ENCODE peak calls at places on chromosomes 1 and 21, in eight cellular contexts. W is transverse colon, B is neural progenitor cell, E is AG10803, D is A673, L is colonic mucosa, Y is BE2C, U is astrocyte. G is an unnamed sample.

GRCh38 chr1:6396998-6397397 is 3.4 kb upstream of the ACOT7 start:
- DNase-seq in W (no peak), B (no peak), E (no peak), D (no peak), L (no peak), Y (no peak), U (no peak), G (no peak)

GRCh38 chr1:70331962-70332361 is 22.6 kb downstream of the ANKRD13C start:
- DNase-seq in W (no peak), B (no peak), E (peak; percentile 60), D (no peak), L (no peak), Y (no peak), U (peak; percentile 74), G (peak; percentile 31)

GRCh38 chr21:37907076-37907475 is 9.2 kb downstream of the KCNJ6 start:
- DNase-seq in W (no peak), B (no peak), E (no peak), D (no peak), L (no peak), Y (no peak), U (no peak), G (no peak)

GRCh38 chr1:119316870-119317416 is 51.6 kb upstream of the HAO2 start:
- DNase-seq in W (no peak), B (peak; percentile 36), E (peak; percentile 21), D (no peak), L (no peak), Y (peak; percentile 27), U (no peak), G (no peak)

GRCh38 chr1:22920734-22921451 is 51.8 kb downstream of the LACTBL1 start:
- DNase-seq in W (no peak), B (no peak), E (no peak), D (no peak), L (no peak), Y (no peak), U (no peak), G (no peak)

GRCh38 chr21:44927587-44928461 is 7.1 kb upstream of the ITGB2 start:
- DNase-seq in W (peak; percentile 54), B (no peak), E (peak; percentile 85), D (peak; percentile 90), L (peak; percentile 42), Y (no peak), U (peak; percentile 55), G (peak; percentile 67)

GRCh38 chr1:43836267-43836951 is 97.2 kb upstream of the ARTN start:
- DNase-seq in W (peak; percentile 89), B (no peak), E (no peak), D (peak; percentile 88), L (peak; percentile 87), Y (peak; percentile 92), U (no peak), G (no peak)

GRCh38 chr1:153447498-153448170 is 12.8 kb downstream of the S100A7 start:
- DNase-seq in W (no peak), B (no peak), E (peak; percentile 50), D (no peak), L (no peak), Y (no peak), U (peak; percentile 63), G (peak; percentile 46)

GRCh38 chr1:167273027-167273800 is 52.5 kb downstream of the POU2F1 start:
- DNase-seq in W (no peak), B (no peak), E (peak; percentile 79), D (peak; percentile 72), L (no peak), Y (peak; percentile 42), U (peak; percentile 54), G (peak; percentile 62)

GRCh38 chr1:239856067-239856466 is 235.6 kb upstream of the FMN2 start:
- DNase-seq in W (no peak), B (no peak), E (no peak), D (no peak), L (no peak), Y (no peak), U (no peak), G (no peak)

GRCh38 chr1:53560572-53561487 is 101.6 kb downstream of the DMRTB1 start:
- DNase-seq in W (peak; percentile 5), B (no peak), E (no peak), D (peak; percentile 2), L (no peak), Y (no peak), U (no peak), G (no peak)

GRCh38 chr1:204941415-204942338 is 71.0 kb downstream of the NFASC start:
- DNase-seq in W (peak; percentile 73), B (peak; percentile 87), E (peak; percentile 64), D (peak; percentile 75), L (peak; percentile 76), Y (peak; percentile 78), U (peak; percentile 26), G (peak; percentile 70)

GRCh38 chr1:2137257-2138121 is 57.1 kb downstream of the FAAP20 start:
- DNase-seq in W (peak; percentile 66), B (no peak), E (no peak), D (no peak), L (peak; percentile 84), Y (no peak), U (no peak), G (no peak)

GRCh38 chr1:163565171-163565570 is 243.4 kb downstream of the NUF2 start:
- DNase-seq in W (no peak), B (peak; percentile 3), E (no peak), D (peak; percentile 75), L (no peak), Y (no peak), U (no peak), G (no peak)

GRCh38 chr1:180231506-180232420 is 1.7 kb downstream of the LHX4 start:
- DNase-seq in W (no peak), B (peak; percentile 82), E (no peak), D (peak; percentile 78), L (peak; percentile 37), Y (no peak), U (no peak), G (peak; percentile 63)

GRCh38 chr1:9250586-9251381 is 16.2 kb downstream of the H6PD start:
- DNase-seq in W (no peak), B (no peak), E (no peak), D (no peak), L (no peak), Y (no peak), U (no peak), G (peak; percentile 50)

GRCh38 chr1:114103992-114104391 is 49.7 kb downstream of the SYT6 start:
- DNase-seq in W (no peak), B (no peak), E (no peak), D (no peak), L (no peak), Y (no peak), U (no peak), G (no peak)

GRCh38 chr1:114110011-114110410 is 43.7 kb downstream of the SYT6 start:
- DNase-seq in W (no peak), B (no peak), E (no peak), D (no peak), L (no peak), Y (no peak), U (no peak), G (no peak)

GRCh38 chr1:114108741-114109255 is 44.9 kb downstream of the SYT6 start:
- DNase-seq in W (no peak), B (no peak), E (no peak), D (peak; percentile 90), L (no peak), Y (peak; percentile 48), U (peak; percentile 76), G (peak; percentile 60)

GRCh38 chr1:114105401-114105979 is 48.2 kb downstream of the SYT6 start:
- DNase-seq in W (no peak), B (peak; percentile 57), E (peak; percentile 7), D (peak; percentile 82), L (no peak), Y (no peak), U (no peak), G (no peak)

DNA sequence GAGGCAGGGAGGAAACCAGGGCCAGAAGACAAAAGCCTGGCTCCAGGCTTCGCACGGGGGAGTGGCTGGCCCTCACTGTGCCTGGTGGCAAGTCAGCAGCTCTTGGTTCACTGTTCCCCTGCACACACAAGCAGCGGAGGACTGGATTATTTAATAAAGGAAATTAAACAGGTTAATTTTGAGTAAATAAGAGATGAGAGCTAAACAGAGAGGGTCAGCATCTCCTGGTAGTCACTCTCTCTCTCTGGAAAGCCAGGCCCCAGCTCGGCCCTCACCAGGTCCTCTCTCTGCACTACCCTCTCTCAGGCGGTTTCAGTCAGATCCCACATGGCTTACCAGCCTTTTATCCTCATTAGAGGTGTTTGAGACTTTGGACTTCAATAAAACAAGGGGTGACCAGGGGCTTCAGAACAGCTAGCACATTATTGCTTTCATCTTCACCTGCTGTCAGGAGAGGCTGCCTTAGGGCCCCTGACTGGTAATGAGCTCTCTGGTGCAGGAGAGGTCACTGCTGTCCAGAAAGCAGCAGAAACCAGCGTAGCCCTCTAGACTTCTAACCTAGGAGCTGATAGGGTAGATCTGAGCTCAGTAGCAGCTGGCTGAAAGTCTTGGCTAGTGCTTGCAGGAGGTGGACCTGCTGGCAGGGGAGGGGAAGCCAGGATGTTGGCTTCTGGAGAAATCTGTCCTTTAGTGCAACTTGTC is 46.0 kb downstream of the SYT6 start:
- DNase-seq in W (no peak), B (no peak), E (no peak), D (no peak), L (no peak), Y (no peak), U (no peak), G (no peak)
- TF ChIP-seq CTCF in W (no peak), B (no peak), E (no peak), D (no peak), L (no peak), Y (peak; percentile 20), U (no peak), G (no peak)

DNA sequence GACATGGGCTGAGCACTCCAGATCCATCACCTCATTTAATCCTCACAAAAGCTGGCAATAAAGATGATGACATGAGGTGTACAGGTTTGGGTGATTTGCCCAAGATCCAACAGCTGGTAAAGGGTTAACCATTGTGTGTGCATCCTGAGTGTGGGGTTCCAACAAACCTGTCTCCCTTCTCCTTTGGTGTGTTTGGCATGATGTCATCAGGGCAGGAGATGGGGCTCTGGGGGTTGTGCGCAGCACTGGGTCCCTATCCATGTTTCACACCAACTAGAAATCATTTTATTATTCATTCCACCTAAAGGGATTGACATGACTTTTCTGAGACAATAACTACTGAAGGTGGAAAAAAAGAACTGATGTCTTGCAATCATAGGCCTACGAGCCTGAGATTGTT is 452.5 kb downstream of the SIPA1L2 start:
- DNase-seq in W (no peak), B (no peak), E (no peak), D (no peak), L (no peak), Y (no peak), U (no peak), G (no peak)
- H3K4me3 ChIP-seq in W (no peak overlapping the region), B (no peak overlapping the region), E (no peak overlapping the region), D (no peak overlapping the region), L (no peak overlapping the region), Y (no peak overlapping the region), U (no peak overlapping the region), G (no peak overlapping the region)

DNA sequence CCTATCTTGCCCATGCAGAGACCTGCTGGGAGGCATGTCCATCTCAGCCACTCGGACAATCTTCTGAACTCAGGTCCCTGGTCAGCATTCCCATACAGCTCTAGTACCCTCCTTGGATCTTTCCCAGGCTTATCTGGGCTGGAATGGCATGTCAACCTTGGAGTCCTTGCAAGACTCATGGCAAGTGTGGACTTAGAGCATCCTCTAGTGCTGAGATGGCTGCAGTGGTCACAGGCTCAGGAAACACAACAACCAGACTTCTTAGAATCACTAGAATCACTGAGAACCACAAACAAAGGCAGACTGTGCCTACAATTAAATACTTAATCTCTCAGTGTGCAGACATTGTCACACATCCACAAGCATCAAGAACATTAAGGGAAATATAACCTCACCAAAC is 73.1 kb upstream of the TSHB start:
- DNase-seq in W (no peak), B (peak; percentile 65), E (peak; percentile 5), D (peak; percentile 17), L (no peak), Y (no peak), U (no peak), G (peak; percentile 40)
- TF ChIP-seq CTCF in W (no peak), B (peak; percentile 67), E (peak; percentile 30), D (peak; percentile 44), L (no peak), Y (peak; percentile 26), U (peak; percentile 27), G (peak; percentile 45)

GRCh38 chr1:109689844-109690405 is 2.3 kb downstream of the GSTM1 start:
- DNase-seq in W (no peak), B (no peak), E (no peak), D (no peak), L (no peak), Y (no peak), U (no peak), G (no peak)
- H3K4me3 ChIP-seq in W (no peak overlapping the region), B (no peak overlapping the region), E (no peak overlapping the region), D (no peak overlapping the region), L (no peak overlapping the region), Y (no peak overlapping the region), U (no peak overlapping the region), G (no peak overlapping the region)

G was measured in choroid plexus epithelial cell.